ENCODE peak calls at places on chromosome 2, in eight cellular contexts. One of them, this sample, is unnamed.

GRCh38 chr2:195520671-195521155 is 136.3 kb upstream of the SLC39A10 start:
- DNase-seq in right lobe of liver: no peak
- DNase-seq in gastrocnemius medialis: no peak
- DNase-seq in endothelial cell of umbilical vein: no peak
- DNase-seq in IMR-90: peak; percentile 99
- DNase-seq in tibial nerve: no peak
- DNase-seq in HCT116: no peak
- DNase-seq in breast epithelium: no peak
- DNase-seq in this sample: no peak

GRCh38 chr2:158734442-158734841 is 60.7 kb upstream of the DAPL1 start:
- DNase-seq in gastrocnemius medialis: no peak
- DNase-seq in tibial nerve: no peak
- DNase-seq in endothelial cell of umbilical vein: no peak
- DNase-seq in breast epithelium: no peak
- DNase-seq in IMR-90: no peak
- DNase-seq in HCT116: no peak
- DNase-seq in right lobe of liver: no peak
- DNase-seq in this sample: no peak

GRCh38 chr2:1721706-1722483 is 22.4 kb downstream of the PXDN start:
- DNase-seq in tibial nerve: no peak
- DNase-seq in right lobe of liver: no peak
- DNase-seq in IMR-90: peak; percentile 91
- DNase-seq in endothelial cell of umbilical vein: peak; percentile 91
- DNase-seq in gastrocnemius medialis: no peak
- DNase-seq in HCT116: no peak
- DNase-seq in breast epithelium: no peak
- DNase-seq in this sample: no peak

GRCh38 chr2:127531133-127531709 is 4.3 kb upstream of the MYO7B start:
- DNase-seq in breast epithelium: no peak
- DNase-seq in right lobe of liver: no peak
- DNase-seq in endothelial cell of umbilical vein: no peak
- DNase-seq in IMR-90: peak; percentile 34
- DNase-seq in HCT116: no peak
- DNase-seq in tibial nerve: no peak
- DNase-seq in gastrocnemius medialis: no peak
- DNase-seq in this sample: no peak

GRCh38 chr2:69549421-69549820 is 94.1 kb downstream of the AAK1 start:
- DNase-seq in HCT116: no peak
- DNase-seq in right lobe of liver: no peak
- DNase-seq in endothelial cell of umbilical vein: peak; percentile 50
- DNase-seq in breast epithelium: no peak
- DNase-seq in IMR-90: peak; percentile 64
- DNase-seq in tibial nerve: no peak
- DNase-seq in gastrocnemius medialis: no peak
- DNase-seq in this sample: no peak

GRCh38 chr2:218852911-218853667 is 6.5 kb upstream of the WNT6 start:
- DNase-seq in gastrocnemius medialis: peak; percentile 41
- DNase-seq in endothelial cell of umbilical vein: peak; percentile 55
- DNase-seq in HCT116: peak; percentile 77
- DNase-seq in right lobe of liver: no peak
- DNase-seq in tibial nerve: peak; percentile 72
- DNase-seq in IMR-90: peak; percentile 52
- DNase-seq in breast epithelium: peak; percentile 62
- DNase-seq in this sample: no peak

GRCh38 chr2:207867905-207868304 is 98.2 kb upstream of the FZD5 start:
- DNase-seq in IMR-90: no peak
- DNase-seq in tibial nerve: no peak
- DNase-seq in gastrocnemius medialis: no peak
- DNase-seq in HCT116: no peak
- DNase-seq in right lobe of liver: no peak
- DNase-seq in breast epithelium: no peak
- DNase-seq in endothelial cell of umbilical vein: no peak
- DNase-seq in this sample: no peak

GRCh38 chr2:103788875-103789715 is 1027.3 kb downstream of the TMEM182 start:
- DNase-seq in tibial nerve: no peak
- DNase-seq in HCT116: no peak
- DNase-seq in IMR-90: no peak
- DNase-seq in endothelial cell of umbilical vein: no peak
- DNase-seq in gastrocnemius medialis: no peak
- DNase-seq in breast epithelium: peak; percentile 55
- DNase-seq in right lobe of liver: peak; percentile 61
- DNase-seq in this sample: peak; percentile 23

GRCh38 chr2:204260162-204260877 is 285.0 kb upstream of the PARD3B start:
- DNase-seq in HCT116: peak; percentile 65
- DNase-seq in tibial nerve: peak; percentile 94
- DNase-seq in right lobe of liver: peak; percentile 40
- DNase-seq in gastrocnemius medialis: peak; percentile 35
- DNase-seq in IMR-90: peak; percentile 74
- DNase-seq in breast epithelium: peak; percentile 64
- DNase-seq in endothelial cell of umbilical vein: peak; percentile 86
- DNase-seq in this sample: no peak

GRCh38 chr2:27369471-27370025 is 590 bp downstream of the EIF2B4 start:
- DNase-seq in IMR-90: peak; percentile 50
- DNase-seq in gastrocnemius medialis: peak; percentile 57
- DNase-seq in endothelial cell of umbilical vein: no peak
- DNase-seq in HCT116: no peak
- DNase-seq in breast epithelium: no peak
- DNase-seq in tibial nerve: no peak
- DNase-seq in right lobe of liver: no peak
- DNase-seq in this sample: peak; percentile 79

GRCh38 chr2:27672723-27673486 is 9.2 kb downstream of the SLC4A1AP start:
- DNase-seq in right lobe of liver: no peak
- DNase-seq in HCT116: no peak
- DNase-seq in tibial nerve: no peak
- DNase-seq in IMR-90: no peak
- DNase-seq in endothelial cell of umbilical vein: no peak
- DNase-seq in breast epithelium: no peak
- DNase-seq in gastrocnemius medialis: no peak
- DNase-seq in this sample: no peak

GRCh38 chr2:160583162-160583522 is 89.5 kb upstream of the RBMS1 start:
- DNase-seq in IMR-90: peak; percentile 41
- DNase-seq in breast epithelium: no peak
- DNase-seq in gastrocnemius medialis: no peak
- DNase-seq in HCT116: no peak
- DNase-seq in endothelial cell of umbilical vein: peak; percentile 77
- DNase-seq in tibial nerve: no peak
- DNase-seq in right lobe of liver: no peak
- DNase-seq in this sample: no peak

GRCh38 chr2:42040643-42041277 is 7.1 kb upstream of the PKDCC start:
- DNase-seq in HCT116: no peak
- DNase-seq in right lobe of liver: no peak
- DNase-seq in endothelial cell of umbilical vein: no peak
- DNase-seq in tibial nerve: no peak
- DNase-seq in breast epithelium: no peak
- DNase-seq in gastrocnemius medialis: no peak
- DNase-seq in IMR-90: no peak
- DNase-seq in this sample: no peak

GRCh38 chr2:121289271-121289670 is 4.3 kb upstream of the TFCP2L1 start:
- DNase-seq in gastrocnemius medialis: no peak
- DNase-seq in HCT116: no peak
- DNase-seq in breast epithelium: no peak
- DNase-seq in endothelial cell of umbilical vein: no peak
- DNase-seq in tibial nerve: no peak
- DNase-seq in right lobe of liver: no peak
- DNase-seq in IMR-90: no peak
- DNase-seq in this sample: no peak

GRCh38 chr2:33363599-33364300 is 112.7 kb upstream of the RASGRP3 start:
- DNase-seq in breast epithelium: no peak
- DNase-seq in gastrocnemius medialis: no peak
- DNase-seq in right lobe of liver: no peak
- DNase-seq in IMR-90: peak; percentile 83
- DNase-seq in endothelial cell of umbilical vein: peak; percentile 53
- DNase-seq in HCT116: no peak
- DNase-seq in tibial nerve: no peak
- DNase-seq in this sample: no peak

GRCh38 chr2:211045025-211045424 is 488.6 kb downstream of the CPS1 start:
- DNase-seq in gastrocnemius medialis: no peak
- DNase-seq in tibial nerve: no peak
- DNase-seq in right lobe of liver: no peak
- DNase-seq in HCT116: no peak
- DNase-seq in breast epithelium: no peak
- DNase-seq in endothelial cell of umbilical vein: no peak
- DNase-seq in IMR-90: no peak
- DNase-seq in this sample: no peak

GRCh38 chr2:198913394-198914152 is 544.2 kb downstream of the SATB2 start:
- DNase-seq in HCT116: no peak
- DNase-seq in right lobe of liver: no peak
- DNase-seq in gastrocnemius medialis: no peak
- DNase-seq in endothelial cell of umbilical vein: no peak
- DNase-seq in IMR-90: no peak
- DNase-seq in tibial nerve: no peak
- DNase-seq in breast epithelium: no peak
- DNase-seq in this sample: no peak

GRCh38 chr2:31108887-31109286 is 29.4 kb downstream of the GALNT14 start:
- DNase-seq in HCT116: no peak
- DNase-seq in gastrocnemius medialis: no peak
- DNase-seq in tibial nerve: no peak
- DNase-seq in right lobe of liver: no peak
- DNase-seq in breast epithelium: no peak
- DNase-seq in endothelial cell of umbilical vein: no peak
- DNase-seq in IMR-90: no peak
- DNase-seq in this sample: no peak

GRCh38 chr2:31112544-31112943 is 25.7 kb downstream of the GALNT14 start:
- DNase-seq in right lobe of liver: no peak
- DNase-seq in tibial nerve: no peak
- DNase-seq in IMR-90: no peak
- DNase-seq in endothelial cell of umbilical vein: no peak
- DNase-seq in breast epithelium: no peak
- DNase-seq in HCT116: no peak
- DNase-seq in gastrocnemius medialis: no peak
- DNase-seq in this sample: no peak

GRCh38 chr2:31110998-31111397 is 27.2 kb downstream of the GALNT14 start:
- DNase-seq in tibial nerve: no peak
- DNase-seq in HCT116: no peak
- DNase-seq in breast epithelium: no peak
- DNase-seq in IMR-90: no peak
- DNase-seq in gastrocnemius medialis: no peak
- DNase-seq in endothelial cell of umbilical vein: no peak
- DNase-seq in right lobe of liver: no peak
- DNase-seq in this sample: no peak

GRCh38 chr2:31113765-31114164 is 24.5 kb downstream of the GALNT14 start:
- DNase-seq in HCT116: no peak
- DNase-seq in gastrocnemius medialis: no peak
- DNase-seq in tibial nerve: no peak
- DNase-seq in endothelial cell of umbilical vein: no peak
- DNase-seq in IMR-90: no peak
- DNase-seq in right lobe of liver: no peak
- DNase-seq in breast epithelium: no peak
- DNase-seq in this sample: no peak
- TF ChIP-seq POLR2A in HCT116: no peak
- TF ChIP-seq POLR2A in gastrocnemius medialis: no peak
- TF ChIP-seq POLR2A in tibial nerve: no peak
- TF ChIP-seq POLR2A in endothelial cell of umbilical vein: no peak
- TF ChIP-seq POLR2A in IMR-90: no peak
- TF ChIP-seq POLR2A in right lobe of liver: no peak
- TF ChIP-seq POLR2A in breast epithelium: no peak
- TF ChIP-seq POLR2A in this sample: no peak

DNA sequence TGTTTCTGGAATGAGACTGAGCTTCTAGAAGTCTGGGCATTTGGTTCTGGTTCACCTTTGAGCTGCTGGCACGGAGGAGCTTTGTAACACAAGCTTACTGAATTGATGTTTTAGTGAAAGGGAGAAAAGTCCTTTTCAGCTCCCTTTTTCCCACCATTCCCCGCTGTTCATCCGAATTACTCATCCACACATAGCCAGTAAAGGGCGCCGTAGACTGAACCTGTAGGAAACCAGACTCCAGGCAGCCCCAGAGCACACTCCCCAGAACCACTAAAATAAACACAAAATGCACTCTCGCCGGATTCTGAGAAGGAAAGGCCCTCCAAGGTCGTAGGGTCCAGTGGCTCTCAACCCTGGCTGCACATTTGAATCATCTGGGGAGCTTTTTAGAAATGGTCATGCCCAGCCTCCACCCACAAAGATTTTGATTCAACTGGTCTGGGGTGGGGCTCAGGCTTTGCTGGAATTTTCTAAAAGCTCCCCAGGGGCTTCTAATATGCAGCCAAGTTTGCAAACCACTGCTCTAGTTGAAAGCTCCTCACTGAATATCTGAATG is 29.6 kb downstream of the TCF7L1 start:
- DNase-seq in endothelial cell of umbilical vein: no peak
- DNase-seq in gastrocnemius medialis: no peak
- DNase-seq in right lobe of liver: no peak
- DNase-seq in HCT116: no peak
- DNase-seq in breast epithelium: no peak
- DNase-seq in tibial nerve: peak; percentile 51
- DNase-seq in IMR-90: peak; percentile 83
- DNase-seq in this sample: no peak
- H3K4me1 ChIP-seq in endothelial cell of umbilical vein: no peaks in the 10 kb centered on the region
- H3K4me1 ChIP-seq in gastrocnemius medialis: peaks cover 58% of the 10 kb centered on the region
- H3K4me1 ChIP-seq in right lobe of liver: peaks cover 30% of the 10 kb centered on the region
- H3K4me1 ChIP-seq in HCT116: no peaks in the 10 kb centered on the region
- H3K4me1 ChIP-seq in breast epithelium: peaks cover 21% of the 10 kb centered on the region
- H3K4me1 ChIP-seq in tibial nerve: no peaks in the 10 kb centered on the region
- H3K4me1 ChIP-seq in IMR-90: peaks cover 25% of the 10 kb centered on the region
- H3K4me1 ChIP-seq in this sample: peaks cover 66% of the 10 kb centered on the region

GRCh38 chr2:182611009-182611408 is 105.0 kb upstream of the DNAJC10 start:
- DNase-seq in gastrocnemius medialis: no peak
- DNase-seq in endothelial cell of umbilical vein: no peak
- DNase-seq in breast epithelium: no peak
- DNase-seq in right lobe of liver: no peak
- DNase-seq in IMR-90: no peak
- DNase-seq in tibial nerve: no peak
- DNase-seq in HCT116: no peak
- DNase-seq in this sample: no peak
- H3K27ac ChIP-seq in gastrocnemius medialis: no peak overlapping the region
- H3K27ac ChIP-seq in endothelial cell of umbilical vein: no peak overlapping the region
- H3K27ac ChIP-seq in breast epithelium: no peak overlapping the region
- H3K27ac ChIP-seq in right lobe of liver: no peak overlapping the region
- H3K27ac ChIP-seq in IMR-90: no peak overlapping the region
- H3K27ac ChIP-seq in tibial nerve: no peak overlapping the region
- H3K27ac ChIP-seq in HCT116: no peak overlapping the region
- H3K27ac ChIP-seq in this sample: no peak overlapping the region

DNA sequence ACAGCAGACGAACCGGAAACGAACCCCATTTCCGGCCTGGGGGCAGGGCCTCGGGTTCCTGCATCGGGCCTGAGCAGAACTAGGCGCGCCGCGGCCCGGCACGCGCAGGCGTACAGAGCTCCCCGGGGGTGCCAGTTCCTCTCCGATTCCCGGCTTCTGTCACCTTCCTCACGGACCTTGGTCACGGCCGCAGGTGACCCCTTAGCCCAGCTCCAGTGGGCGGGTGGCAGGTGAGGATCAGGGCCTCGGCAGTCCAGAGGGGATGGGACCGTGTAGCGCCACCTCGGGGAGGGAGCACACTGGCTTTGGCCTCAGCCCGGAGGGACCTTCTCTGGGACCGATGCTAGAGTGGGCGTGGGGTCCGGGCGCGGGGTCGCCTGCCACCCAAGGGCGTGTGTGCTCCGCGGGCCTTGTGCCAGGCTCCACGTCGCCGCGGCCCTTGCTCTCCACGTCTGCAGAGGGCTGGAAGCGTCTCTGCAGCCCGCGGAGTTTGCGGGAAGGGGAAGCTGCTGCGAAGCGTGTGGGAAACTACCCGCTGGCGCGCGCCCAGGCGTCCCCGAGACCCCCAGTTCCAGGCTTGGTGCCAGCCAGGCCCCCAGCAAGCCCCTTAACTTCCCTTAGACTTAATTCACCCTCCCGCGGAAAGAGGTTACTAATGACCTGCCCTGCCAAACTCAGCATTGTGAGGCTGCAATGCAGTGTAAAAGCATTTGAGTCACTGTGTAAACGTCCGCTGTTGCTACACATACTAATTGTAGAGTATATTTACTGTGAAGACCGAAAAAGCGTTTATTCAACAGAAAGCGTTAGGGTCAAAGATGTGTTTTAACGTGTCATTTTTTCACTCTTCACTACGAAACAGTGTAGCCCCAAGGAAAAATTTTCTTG is at the start of gene TRAPPC12:
- DNase-seq in endothelial cell of umbilical vein: peak; percentile 84
- DNase-seq in HCT116: peak; percentile 85
- DNase-seq in right lobe of liver: peak; percentile 92
- DNase-seq in gastrocnemius medialis: peak; percentile 89
- DNase-seq in tibial nerve: peak; percentile 83
- DNase-seq in breast epithelium: peak; percentile 87
- DNase-seq in IMR-90: peak; percentile 80
- DNase-seq in this sample: peak; percentile 95
- TF ChIP-seq POLR2A in endothelial cell of umbilical vein: peak; percentile 93
- TF ChIP-seq POLR2A in HCT116: peak; percentile 78
- TF ChIP-seq POLR2A in right lobe of liver: peak; percentile 86
- TF ChIP-seq POLR2A in gastrocnemius medialis: peak; percentile 72
- TF ChIP-seq POLR2A in tibial nerve: peak; percentile 18
- TF ChIP-seq POLR2A in breast epithelium: peak; percentile 47
- TF ChIP-seq POLR2A in IMR-90: peak; percentile 91
- TF ChIP-seq POLR2A in this sample: peak; percentile 85